ENCODE peak calls at places on chromosomes 6 and 20, in five cellular contexts. Y, B, C, T and F are unnamed samples.

GRCh38 chr6:125927761-125928160 is 28.8 kb upstream of the HINT3 start:
- DNase-seq in Y (no peak), B (no peak), C (no peak), T (no peak), F (no peak)

GRCh38 chr6:107957165-107957908 is 671 bp downstream of the SEC63 start:
- DNase-seq in Y (peak; percentile 43), B (no peak), C (peak; percentile 51), T (peak; percentile 68), F (peak; percentile 18)

GRCh38 chr6:33082702-33083101 is 6.9 kb downstream of the HLA-DPB1 start:
- DNase-seq in Y (peak; percentile 37), B (no peak), C (no peak), T (no peak), F (no peak)

GRCh38 chr6:112501705-112502104 is 154.6 kb downstream of the RFPL4B start:
- DNase-seq in Y (peak; percentile 83), B (no peak), C (no peak), T (peak; percentile 1), F (peak; percentile 77)

GRCh38 chr6:28719275-28719940 is 193.7 kb downstream of the GPX5 start:
- DNase-seq in Y (no peak), B (no peak), C (no peak), T (no peak), F (no peak)

GRCh38 chr20:52552181-52552872 is 360.7 kb upstream of the ZFP64 start:
- DNase-seq in Y (no peak), B (no peak), C (no peak), T (no peak), F (no peak)

GRCh38 chr20:52965819-52966218 is 6.3 kb upstream of the TSHZ2 start:
- DNase-seq in Y (no peak), B (no peak), C (no peak), T (no peak), F (no peak)

GRCh38 chr6:114108119-114109002 is 137.4 kb upstream of the HDAC2 start:
- DNase-seq in Y (peak; percentile 84), B (no peak), C (peak; percentile 55), T (peak; percentile 88), F (peak; percentile 79)

GRCh38 chr6:23522751-23523527 is 603.1 kb upstream of the NRSN1 start:
- DNase-seq in Y (peak; percentile 48), B (no peak), C (no peak), T (no peak), F (no peak)

GRCh38 chr6:166515072-166515810 is 71.2 kb downstream of the RAMACL start:
- DNase-seq in Y (peak; percentile 57), B (no peak), C (no peak), T (no peak), F (no peak)

GRCh38 chr20:875115-875514 is 41.0 kb downstream of the ANGPT4 start:
- DNase-seq in Y (no peak), B (no peak), C (no peak), T (no peak), F (no peak)

GRCh38 chr6:144749263-144749662 is 464.1 kb downstream of the UTRN start:
- DNase-seq in Y (no peak), B (no peak), C (no peak), T (peak; percentile 19), F (no peak)

GRCh38 chr6:83853178-83853967 is at the start of gene RIPPLY2:
- DNase-seq in Y (peak; percentile 77), B (no peak), C (peak; percentile 19), T (no peak), F (peak; percentile 29)

GRCh38 chr20:63071541-63072181 is 64.9 kb upstream of the BHLHE23 start:
- DNase-seq in Y (peak; percentile 73), B (no peak), C (peak; percentile 18), T (no peak), F (peak; percentile 37)

GRCh38 chr20:57451759-57452661 is 60.8 kb downstream of the RBM38 start:
- DNase-seq in Y (no peak), B (no peak), C (no peak), T (no peak), F (no peak)

GRCh38 chr6:20827798-20828197 is 293.5 kb downstream of the CDKAL1 start:
- DNase-seq in Y (no peak), B (no peak), C (no peak), T (no peak), F (no peak)

GRCh38 chr6:39654121-39654520 is 71.1 kb downstream of the KIF6 start:
- DNase-seq in Y (no peak), B (no peak), C (no peak), T (no peak), F (no peak)

GRCh38 chr6:53701333-53702073 is 35.9 kb upstream of the KLHL31 start:
- DNase-seq in Y (no peak), B (no peak), C (no peak), T (no peak), F (no peak)

GRCh38 chr6:112254921-112255320 is 554 bp upstream of the LAMA4 start:
- DNase-seq in Y (no peak), B (no peak), C (no peak), T (no peak), F (peak; percentile 29)

GRCh38 chr6:166955121-166955864 is 1.1 kb downstream of the RNASET2 start:
- DNase-seq in Y (no peak), B (no peak), C (no peak), T (peak; percentile 58), F (no peak)

GRCh38 chr6:26554669-26555504 is 16.7 kb downstream of the HMGN4 start:
- DNase-seq in Y (peak; percentile 56), B (no peak), C (no peak), T (no peak), F (peak; percentile 57)

GRCh38 chr6:1622851-1623768 is 13.4 kb downstream of the FOXC1 start:
- DNase-seq in Y (no peak), B (no peak), C (no peak), T (no peak), F (no peak)

GRCh38 chr6:98605705-98606104 is 228.7 kb upstream of the POU3F2 start:
- DNase-seq in Y (no peak), B (no peak), C (no peak), T (no peak), F (no peak)

GRCh38 chr6:131948221-131948661 is 2.9 kb downstream of the CCN2 start:
- DNase-seq in Y (no peak), B (no peak), C (no peak), T (no peak), F (no peak)

GRCh38 chr6:119061215-119061614 is 17.2 kb downstream of the FAM184A start:
- DNase-seq in Y (no peak), B (no peak), C (no peak), T (no peak), F (no peak)

GRCh38 chr6:11366183-11366933 is 133.9 kb upstream of the NEDD9 start:
- DNase-seq in Y (no peak), B (no peak), C (no peak), T (no peak), F (no peak)

GRCh38 chr6:139029470-139030210 is 1.1 kb downstream of the ABRACL start:
- DNase-seq in Y (peak; percentile 66), B (no peak), C (peak; percentile 59), T (peak; percentile 74), F (peak; percentile 44)

GRCh38 chr6:45002390-45002789 is 325.7 kb upstream of the RUNX2 start:
- DNase-seq in Y (no peak), B (no peak), C (no peak), T (no peak), F (no peak)

GRCh38 chr6:29834564-29835436 is 7.2 kb downstream of the HLA-G start:
- DNase-seq in Y (peak; percentile 72), B (no peak), C (no peak), T (peak; percentile 61), F (peak; percentile 48)

GRCh38 chr6:64217721-64218603 is 582.4 kb downstream of the PHF3 start:
- DNase-seq in Y (no peak), B (no peak), C (no peak), T (no peak), F (no peak)

GRCh38 chr20:45445805-45446562 is 23.6 kb upstream of the WFDC2 start:
- DNase-seq in Y (peak; percentile 85), B (no peak), C (no peak), T (peak; percentile 49), F (peak; percentile 66)

GRCh38 chr20:62367136-62367482 is at the start of gene LAMA5:
- DNase-seq in Y (peak; percentile 86), B (no peak), C (peak; percentile 84), T (peak; percentile 61), F (peak; percentile 52)

GRCh38 chr6:157955675-157956074 is 26.0 kb upstream of the SYNJ2 start:
- DNase-seq in Y (no peak), B (no peak), C (no peak), T (no peak), F (no peak)

GRCh38 chr6:157953580-157954091 is 28.0 kb upstream of the SYNJ2 start:
- DNase-seq in Y (no peak), B (no peak), C (no peak), T (no peak), F (no peak)

GRCh38 chr6:157951828-157952227 is 29.8 kb upstream of the SYNJ2 start:
- DNase-seq in Y (no peak), B (no peak), C (no peak), T (peak; percentile 84), F (no peak)

GRCh38 chr6:157954150-157955117 is 27.2 kb upstream of the SYNJ2 start:
- DNase-seq in Y (no peak), B (no peak), C (peak; percentile 71), T (peak; percentile 93), F (no peak)

GRCh38 chr6:157952751-157953479 is 28.7 kb upstream of the SYNJ2 start:
- DNase-seq in Y (no peak), B (no peak), C (no peak), T (peak; percentile 31), F (no peak)
- TF ChIP-seq CTCF in Y (no peak), B (no peak), C (no peak), T (no peak), F (no peak)

GRCh38 chr20:61253264-61253639 is 1.2 kb downstream of the CDH4 start:
- DNase-seq in Y (peak; percentile 69), B (no peak), C (no peak), T (no peak), F (peak; percentile 50)
- TF ChIP-seq CTCF in Y (no peak), B (no peak), C (no peak), T (no peak), F (peak; percentile 57)

DNA sequence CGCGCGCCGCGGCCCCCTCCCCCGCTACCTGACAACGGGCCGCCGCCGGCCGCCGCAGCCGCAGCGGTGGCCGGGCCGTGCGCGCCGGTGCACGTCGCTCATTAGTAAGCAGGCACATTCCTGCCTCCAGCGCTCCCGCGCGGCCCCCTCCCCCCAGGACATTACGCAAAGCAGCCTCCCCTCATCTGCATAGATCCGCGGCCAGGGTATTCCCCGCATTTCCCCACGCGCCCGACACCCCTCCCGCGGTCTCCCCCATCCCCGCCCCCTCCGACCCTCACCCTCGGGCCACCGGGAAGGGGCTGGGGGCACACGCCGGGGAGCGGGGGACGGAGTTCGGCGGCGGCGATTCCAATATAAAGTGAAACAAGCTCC is at the start of gene HIVEP2:
- DNase-seq in Y (peak; percentile 78), B (peak; percentile 82), C (peak; percentile 92), T (peak; percentile 91), F (peak; percentile 59)
- TF ChIP-seq CTCF in Y (no peak), B (no peak), C (no peak), T (no peak), F (no peak)

DNA sequence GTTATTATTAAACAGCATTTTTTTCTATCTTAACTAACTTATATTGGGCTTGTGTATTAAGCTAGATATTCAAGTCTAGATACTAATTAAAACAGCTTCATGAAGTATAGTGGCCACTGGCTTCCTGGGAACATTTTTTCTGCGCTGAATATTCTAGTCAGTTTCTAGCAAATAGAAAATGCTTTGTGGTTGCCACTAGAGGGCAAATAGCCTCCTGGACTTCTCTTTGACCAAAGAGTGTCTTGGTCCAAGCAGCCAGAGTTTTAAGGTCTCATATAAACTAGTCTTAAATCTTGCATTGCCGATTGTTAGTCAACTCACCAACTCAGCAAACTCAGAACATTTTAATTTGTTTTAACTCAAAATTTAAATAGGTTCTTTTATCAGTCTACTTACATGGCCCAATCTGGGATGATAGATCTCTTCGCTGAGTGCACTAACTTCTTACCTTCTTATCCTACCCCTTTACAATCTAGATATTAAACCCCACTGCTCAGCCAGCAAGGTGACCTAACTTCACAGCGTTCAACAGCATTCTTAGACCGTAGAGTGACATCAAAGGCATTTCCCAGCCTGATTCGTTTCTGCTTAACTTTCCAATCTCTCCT is 24.6 kb upstream of the ID4 start:
- DNase-seq in Y (no peak), B (no peak), C (no peak), T (no peak), F (no peak)
- TF ChIP-seq CTCF in Y (peak; percentile 69), B (peak; percentile 53), C (peak; percentile 59), T (peak; percentile 34), F (peak; percentile 74)